ENCODE peak calls at places on chromosomes 16 and 17, in six cellular contexts. S, X, U, L, F and V are unnamed samples.

GRCh38 chr17:65634533-65634932 is 73.1 kb upstream of the AXIN2 start:
- DNase-seq in X (no peak), U (no peak), S (no peak), L (no peak), F (no peak), V (peak)

GRCh38 chr16:11232852-11233726 is 22.9 kb downstream of the SOCS1 start:
- DNase-seq in U (peak), L (no peak), F (no peak), X (peak), S (no peak), V (no peak)

GRCh38 chr17:64223931-64224657 is 39.0 kb downstream of the TEX2 start:
- DNase-seq in F (no peak), U (no peak), L (no peak), X (no peak), S (no peak), V (no peak)

GRCh38 chr16:75288596-75289120 is 37.2 kb upstream of the BCAR1 start:
- DNase-seq in L (no peak), S (no peak), F (no peak), X (no peak), U (peak), V (no peak)

GRCh38 chr16:69120096-69120664 is 12.2 kb downstream of the CHTF8 start:
- DNase-seq in L (no peak), S (no peak), X (no peak), F (no peak), U (no peak), V (no peak)

GRCh38 chr16:72094266-72094610 is 591 bp downstream of the DHX38 start:
- DNase-seq in U (no peak), L (no peak), X (no peak), S (peak), F (no peak), V (no peak)

GRCh38 chr17:53353919-53354351 is 468.8 kb upstream of the KIF2B start:
- DNase-seq in X (peak), U (no peak), S (peak), F (no peak), L (no peak), V (peak)

GRCh38 chr17:72297326-72298115 is 176.7 kb downstream of the SOX9 start:
- DNase-seq in F (peak), U (no peak), S (peak), L (peak), X (peak), V (no peak)

GRCh38 chr16:12805091-12805490 is 1.4 kb upstream of the CPPED1 start:
- DNase-seq in S (peak), X (no peak), U (no peak), F (no peak), L (no peak), V (no peak)

GRCh38 chr16:81567987-81568748 is 123.6 kb downstream of the CMIP start:
- DNase-seq in U (no peak), L (peak), F (peak), S (peak), X (peak), V (no peak)

GRCh38 chr16:30112197-30113030 is 923 bp downstream of the GDPD3 start:
- DNase-seq in F (peak), S (no peak), L (peak), X (no peak), U (peak), V (no peak)

GRCh38 chr17:81040791-81041337 is 5.9 kb downstream of the BAIAP2 start:
- DNase-seq in S (peak), U (no peak), X (no peak), L (no peak), F (peak), V (no peak)

GRCh38 chr17:62714016-62714777 is 86.7 kb downstream of the MRC2 start:
- DNase-seq in F (no peak), X (no peak), L (no peak), S (no peak), U (no peak), V (no peak)

GRCh38 chr16:85117418-85117817 is 5.1 kb upstream of the CIBAR2 start:
- DNase-seq in X (no peak), S (no peak), U (no peak), L (no peak), F (no peak), V (no peak)

GRCh38 chr17:2701996-2702741 is 9.4 kb downstream of the CLUH start:
- DNase-seq in L (peak), X (no peak), U (no peak), S (no peak), F (no peak), V (no peak)

GRCh38 chr16:80300876-80301275 is 239.9 kb upstream of the DYNLRB2 start:
- DNase-seq in U (no peak), F (no peak), S (peak), X (no peak), L (peak), V (no peak)

GRCh38 chr16:2829501-2830354 is at the start of gene ZG16B:
- DNase-seq in L (peak), X (no peak), S (peak), F (peak), U (no peak), V (peak)

GRCh38 chr17:62703776-62704380 is 76.4 kb downstream of the MRC2 start:
- DNase-seq in L (peak), X (peak), F (peak), U (peak), S (peak), V (no peak)

GRCh38 chr17:42667088-42667951 is 8.2 kb downstream of the TUBG2 start:
- DNase-seq in L (peak), U (no peak), S (peak), X (peak), F (peak), V (peak)

GRCh38 chr17:30922235-30922993 is 669 bp downstream of the ADAP2 start:
- DNase-seq in X (peak), U (peak), L (no peak), S (no peak), F (peak), V (no peak)

GRCh38 chr17:3003401-3004149 is 59.8 kb downstream of the OR1D5 start:
- DNase-seq in L (no peak), X (peak), U (no peak), S (no peak), F (no peak), V (no peak)

GRCh38 chr17:56826611-56827414 is 6.9 kb downstream of the C17orf67 start:
- DNase-seq in F (no peak), X (no peak), S (no peak), L (no peak), U (no peak), V (no peak)